ENCODE peak calls at places on chromosomes 13 and 19, in ten cellular contexts. One of them, this sample, is unnamed.

GRCh38 chr13:24627090-24627714 is 53.0 kb upstream of the ATP12A start:
- DNase-seq in iris pigment epithelial cell: no peak
- DNase-seq in astrocyte of the hippocampus: peak
- DNase-seq in pons: no peak
- DNase-seq in astrocyte of the spinal cord: no peak
- DNase-seq in transverse colon: no peak
- DNase-seq in left cardiac atrium: no peak
- DNase-seq in lower leg skin: peak
- DNase-seq in naive thymus-derived CD8-positive, alpha-beta T cell: no peak
- DNase-seq in NCI-H1105 treated with DMSO at 0.1 percent for 48 hours: no peak
- DNase-seq in this sample: no peak

GRCh38 chr19:32498641-32499200 is 82.3 kb upstream of the PDCD5 start:
- DNase-seq in iris pigment epithelial cell: no peak
- DNase-seq in left cardiac atrium: no peak
- DNase-seq in transverse colon: no peak
- DNase-seq in NCI-H1105 treated with DMSO at 0.1 percent for 48 hours: no peak
- DNase-seq in astrocyte of the spinal cord: peak
- DNase-seq in lower leg skin: no peak
- DNase-seq in astrocyte of the hippocampus: no peak
- DNase-seq in naive thymus-derived CD8-positive, alpha-beta T cell: no peak
- DNase-seq in pons: no peak
- DNase-seq in this sample: no peak

GRCh38 chr19:50794778-50795664 is 4.8 kb downstream of the ACP4 start:
- DNase-seq in iris pigment epithelial cell: no peak
- DNase-seq in astrocyte of the spinal cord: no peak
- DNase-seq in left cardiac atrium: no peak
- DNase-seq in pons: no peak
- DNase-seq in astrocyte of the hippocampus: no peak
- DNase-seq in NCI-H1105 treated with DMSO at 0.1 percent for 48 hours: peak
- DNase-seq in naive thymus-derived CD8-positive, alpha-beta T cell: no peak
- DNase-seq in lower leg skin: no peak
- DNase-seq in transverse colon: no peak
- DNase-seq in this sample: no peak

GRCh38 chr19:42054205-42054604 is 15.8 kb downstream of the GRIK5 start:
- DNase-seq in naive thymus-derived CD8-positive, alpha-beta T cell: no peak
- DNase-seq in astrocyte of the spinal cord: no peak
- DNase-seq in transverse colon: no peak
- DNase-seq in pons: no peak
- DNase-seq in left cardiac atrium: no peak
- DNase-seq in NCI-H1105 treated with DMSO at 0.1 percent for 48 hours: no peak
- DNase-seq in lower leg skin: no peak
- DNase-seq in astrocyte of the hippocampus: no peak
- DNase-seq in iris pigment epithelial cell: no peak
- DNase-seq in this sample: no peak

GRCh38 chr13:34179481-34179880 is 361.5 kb downstream of the RFC3 start:
- DNase-seq in astrocyte of the spinal cord: peak
- DNase-seq in transverse colon: no peak
- DNase-seq in naive thymus-derived CD8-positive, alpha-beta T cell: no peak
- DNase-seq in left cardiac atrium: no peak
- DNase-seq in NCI-H1105 treated with DMSO at 0.1 percent for 48 hours: no peak
- DNase-seq in lower leg skin: no peak
- DNase-seq in iris pigment epithelial cell: peak
- DNase-seq in pons: no peak
- DNase-seq in astrocyte of the hippocampus: peak
- DNase-seq in this sample: no peak

GRCh38 chr13:111503376-111503775 is 182.9 kb downstream of the TEX29 start:
- DNase-seq in lower leg skin: peak
- DNase-seq in astrocyte of the spinal cord: no peak
- DNase-seq in transverse colon: no peak
- DNase-seq in left cardiac atrium: no peak
- DNase-seq in NCI-H1105 treated with DMSO at 0.1 percent for 48 hours: no peak
- DNase-seq in naive thymus-derived CD8-positive, alpha-beta T cell: no peak
- DNase-seq in iris pigment epithelial cell: no peak
- DNase-seq in pons: no peak
- DNase-seq in astrocyte of the hippocampus: no peak
- DNase-seq in this sample: no peak

GRCh38 chr13:46146898-46147297 is 35.1 kb downstream of the LCP1 start:
- DNase-seq in NCI-H1105 treated with DMSO at 0.1 percent for 48 hours: peak
- DNase-seq in naive thymus-derived CD8-positive, alpha-beta T cell: no peak
- DNase-seq in lower leg skin: no peak
- DNase-seq in pons: peak
- DNase-seq in astrocyte of the hippocampus: no peak
- DNase-seq in astrocyte of the spinal cord: no peak
- DNase-seq in iris pigment epithelial cell: no peak
- DNase-seq in transverse colon: no peak
- DNase-seq in left cardiac atrium: no peak
- DNase-seq in this sample: no peak

GRCh38 chr19:10289167-10289835 is 451 bp upstream of the ICAM5 start:
- DNase-seq in transverse colon: peak
- DNase-seq in NCI-H1105 treated with DMSO at 0.1 percent for 48 hours: peak
- DNase-seq in astrocyte of the hippocampus: peak
- DNase-seq in lower leg skin: peak
- DNase-seq in astrocyte of the spinal cord: no peak
- DNase-seq in left cardiac atrium: peak
- DNase-seq in iris pigment epithelial cell: peak
- DNase-seq in naive thymus-derived CD8-positive, alpha-beta T cell: peak
- DNase-seq in pons: no peak
- DNase-seq in this sample: no peak

GRCh38 chr19:35144600-35145436 is 1.8 kb downstream of the FXYD7 start:
- DNase-seq in naive thymus-derived CD8-positive, alpha-beta T cell: no peak
- DNase-seq in NCI-H1105 treated with DMSO at 0.1 percent for 48 hours: peak
- DNase-seq in lower leg skin: no peak
- DNase-seq in astrocyte of the spinal cord: no peak
- DNase-seq in pons: no peak
- DNase-seq in left cardiac atrium: peak
- DNase-seq in astrocyte of the hippocampus: no peak
- DNase-seq in transverse colon: peak
- DNase-seq in iris pigment epithelial cell: no peak
- DNase-seq in this sample: peak

GRCh38 chr19:48833049-48833448 is 3.2 kb downstream of the HSD17B14 start:
- DNase-seq in lower leg skin: no peak
- DNase-seq in astrocyte of the spinal cord: no peak
- DNase-seq in transverse colon: no peak
- DNase-seq in pons: no peak
- DNase-seq in astrocyte of the hippocampus: no peak
- DNase-seq in left cardiac atrium: no peak
- DNase-seq in naive thymus-derived CD8-positive, alpha-beta T cell: no peak
- DNase-seq in iris pigment epithelial cell: no peak
- DNase-seq in NCI-H1105 treated with DMSO at 0.1 percent for 48 hours: no peak
- DNase-seq in this sample: no peak

GRCh38 chr13:66313408-66313807 is 916.7 kb downstream of the PCDH9 start:
- DNase-seq in naive thymus-derived CD8-positive, alpha-beta T cell: no peak
- DNase-seq in iris pigment epithelial cell: peak
- DNase-seq in transverse colon: no peak
- DNase-seq in left cardiac atrium: no peak
- DNase-seq in NCI-H1105 treated with DMSO at 0.1 percent for 48 hours: no peak
- DNase-seq in pons: no peak
- DNase-seq in lower leg skin: no peak
- DNase-seq in astrocyte of the spinal cord: peak
- DNase-seq in astrocyte of the hippocampus: peak
- DNase-seq in this sample: no peak

GRCh38 chr13:33519561-33520479 is 234.3 kb upstream of the STARD13 start:
- DNase-seq in pons: no peak
- DNase-seq in naive thymus-derived CD8-positive, alpha-beta T cell: no peak
- DNase-seq in transverse colon: no peak
- DNase-seq in left cardiac atrium: no peak
- DNase-seq in astrocyte of the spinal cord: peak
- DNase-seq in iris pigment epithelial cell: peak
- DNase-seq in astrocyte of the hippocampus: peak
- DNase-seq in NCI-H1105 treated with DMSO at 0.1 percent for 48 hours: no peak
- DNase-seq in lower leg skin: no peak
- DNase-seq in this sample: peak

GRCh38 chr19:6540918-6541689 is 10.3 kb downstream of the TNFSF9 start:
- DNase-seq in NCI-H1105 treated with DMSO at 0.1 percent for 48 hours: no peak
- DNase-seq in lower leg skin: no peak
- DNase-seq in astrocyte of the spinal cord: no peak
- DNase-seq in pons: no peak
- DNase-seq in left cardiac atrium: no peak
- DNase-seq in naive thymus-derived CD8-positive, alpha-beta T cell: no peak
- DNase-seq in iris pigment epithelial cell: no peak
- DNase-seq in transverse colon: no peak
- DNase-seq in astrocyte of the hippocampus: no peak
- DNase-seq in this sample: no peak

GRCh38 chr13:114129649-114130062 is 2.8 kb downstream of the RASA3 start:
- DNase-seq in naive thymus-derived CD8-positive, alpha-beta T cell: no peak
- DNase-seq in transverse colon: no peak
- DNase-seq in lower leg skin: no peak
- DNase-seq in astrocyte of the hippocampus: no peak
- DNase-seq in NCI-H1105 treated with DMSO at 0.1 percent for 48 hours: no peak
- DNase-seq in left cardiac atrium: no peak
- DNase-seq in astrocyte of the spinal cord: no peak
- DNase-seq in iris pigment epithelial cell: no peak
- DNase-seq in pons: no peak
- DNase-seq in this sample: no peak

GRCh38 chr13:93279982-93280381 is 53.4 kb downstream of the GPC6 start:
- DNase-seq in transverse colon: no peak
- DNase-seq in lower leg skin: no peak
- DNase-seq in NCI-H1105 treated with DMSO at 0.1 percent for 48 hours: no peak
- DNase-seq in left cardiac atrium: no peak
- DNase-seq in iris pigment epithelial cell: no peak
- DNase-seq in astrocyte of the spinal cord: no peak
- DNase-seq in astrocyte of the hippocampus: no peak
- DNase-seq in pons: no peak
- DNase-seq in naive thymus-derived CD8-positive, alpha-beta T cell: no peak
- DNase-seq in this sample: no peak

GRCh38 chr13:94280357-94280756 is 199.1 kb downstream of the DCT start:
- DNase-seq in left cardiac atrium: no peak
- DNase-seq in transverse colon: no peak
- DNase-seq in pons: no peak
- DNase-seq in lower leg skin: no peak
- DNase-seq in astrocyte of the hippocampus: peak
- DNase-seq in iris pigment epithelial cell: no peak
- DNase-seq in astrocyte of the spinal cord: peak
- DNase-seq in NCI-H1105 treated with DMSO at 0.1 percent for 48 hours: no peak
- DNase-seq in naive thymus-derived CD8-positive, alpha-beta T cell: no peak
- DNase-seq in this sample: no peak

GRCh38 chr19:6739884-6740588 is 556 bp downstream of the TRIP10 start:
- DNase-seq in left cardiac atrium: peak
- DNase-seq in astrocyte of the hippocampus: peak
- DNase-seq in astrocyte of the spinal cord: peak
- DNase-seq in lower leg skin: peak
- DNase-seq in NCI-H1105 treated with DMSO at 0.1 percent for 48 hours: no peak
- DNase-seq in naive thymus-derived CD8-positive, alpha-beta T cell: no peak
- DNase-seq in iris pigment epithelial cell: no peak
- DNase-seq in pons: no peak
- DNase-seq in transverse colon: peak
- DNase-seq in this sample: no peak

GRCh38 chr13:36998624-36999041 is 507 bp downstream of the ALG5 start:
- DNase-seq in naive thymus-derived CD8-positive, alpha-beta T cell: peak
- DNase-seq in iris pigment epithelial cell: no peak
- DNase-seq in astrocyte of the hippocampus: peak
- DNase-seq in transverse colon: peak
- DNase-seq in pons: no peak
- DNase-seq in NCI-H1105 treated with DMSO at 0.1 percent for 48 hours: no peak
- DNase-seq in lower leg skin: peak
- DNase-seq in astrocyte of the spinal cord: no peak
- DNase-seq in left cardiac atrium: peak
- DNase-seq in this sample: no peak

GRCh38 chr13:110887242-110887954 is 27.5 kb downstream of the ANKRD10 start:
- DNase-seq in NCI-H1105 treated with DMSO at 0.1 percent for 48 hours: no peak
- DNase-seq in iris pigment epithelial cell: peak
- DNase-seq in astrocyte of the spinal cord: no peak
- DNase-seq in naive thymus-derived CD8-positive, alpha-beta T cell: no peak
- DNase-seq in left cardiac atrium: no peak
- DNase-seq in pons: no peak
- DNase-seq in astrocyte of the hippocampus: no peak
- DNase-seq in lower leg skin: no peak
- DNase-seq in transverse colon: no peak
- DNase-seq in this sample: no peak

GRCh38 chr19:49339364-49340068 is 4.3 kb downstream of the CD37 start:
- DNase-seq in astrocyte of the spinal cord: peak
- DNase-seq in NCI-H1105 treated with DMSO at 0.1 percent for 48 hours: no peak
- DNase-seq in left cardiac atrium: peak
- DNase-seq in lower leg skin: peak
- DNase-seq in astrocyte of the hippocampus: peak
- DNase-seq in transverse colon: peak
- DNase-seq in iris pigment epithelial cell: peak
- DNase-seq in pons: peak
- DNase-seq in naive thymus-derived CD8-positive, alpha-beta T cell: no peak
- DNase-seq in this sample: peak

GRCh38 chr13:68982961-68983619 is 1124.5 kb upstream of the ATXN8OS start:
- DNase-seq in transverse colon: no peak
- DNase-seq in astrocyte of the spinal cord: no peak
- DNase-seq in naive thymus-derived CD8-positive, alpha-beta T cell: no peak
- DNase-seq in NCI-H1105 treated with DMSO at 0.1 percent for 48 hours: no peak
- DNase-seq in left cardiac atrium: peak
- DNase-seq in astrocyte of the hippocampus: no peak
- DNase-seq in iris pigment epithelial cell: no peak
- DNase-seq in lower leg skin: no peak
- DNase-seq in pons: no peak
- DNase-seq in this sample: no peak

GRCh38 chr13:29713841-29714240 is 118.4 kb upstream of the SLC7A1 start:
- DNase-seq in transverse colon: no peak
- DNase-seq in astrocyte of the spinal cord: peak
- DNase-seq in naive thymus-derived CD8-positive, alpha-beta T cell: no peak
- DNase-seq in astrocyte of the hippocampus: peak
- DNase-seq in NCI-H1105 treated with DMSO at 0.1 percent for 48 hours: no peak
- DNase-seq in lower leg skin: no peak
- DNase-seq in iris pigment epithelial cell: peak
- DNase-seq in pons: no peak
- DNase-seq in left cardiac atrium: no peak
- DNase-seq in this sample: no peak

GRCh38 chr13:64239372-64239771 is 2823.7 kb upstream of the PCDH20 start:
- DNase-seq in astrocyte of the spinal cord: peak
- DNase-seq in left cardiac atrium: no peak
- DNase-seq in lower leg skin: no peak
- DNase-seq in naive thymus-derived CD8-positive, alpha-beta T cell: no peak
- DNase-seq in pons: no peak
- DNase-seq in astrocyte of the hippocampus: peak
- DNase-seq in NCI-H1105 treated with DMSO at 0.1 percent for 48 hours: no peak
- DNase-seq in iris pigment epithelial cell: peak
- DNase-seq in transverse colon: no peak
- DNase-seq in this sample: no peak

GRCh38 chr13:42970824-42971669 is 21.0 kb downstream of the EPSTI1 start:
- DNase-seq in naive thymus-derived CD8-positive, alpha-beta T cell: peak
- DNase-seq in lower leg skin: no peak
- DNase-seq in pons: peak
- DNase-seq in left cardiac atrium: no peak
- DNase-seq in iris pigment epithelial cell: peak
- DNase-seq in transverse colon: peak
- DNase-seq in NCI-H1105 treated with DMSO at 0.1 percent for 48 hours: peak
- DNase-seq in astrocyte of the spinal cord: peak
- DNase-seq in astrocyte of the hippocampus: peak
- DNase-seq in this sample: peak

GRCh38 chr19:55109527-55110291 is 7.7 kb downstream of the PPP1R12C start:
- DNase-seq in lower leg skin: no peak
- DNase-seq in pons: no peak
- DNase-seq in astrocyte of the spinal cord: no peak
- DNase-seq in iris pigment epithelial cell: no peak
- DNase-seq in naive thymus-derived CD8-positive, alpha-beta T cell: no peak
- DNase-seq in NCI-H1105 treated with DMSO at 0.1 percent for 48 hours: no peak
- DNase-seq in astrocyte of the hippocampus: no peak
- DNase-seq in transverse colon: no peak
- DNase-seq in left cardiac atrium: no peak
- DNase-seq in this sample: no peak

This sample was measured in mucosa of gallbladder.